ENCODE peak calls at places on chromosomes 6 and 20, in eight cellular contexts. J is HCT116, Q is GM12878, H is Panc1, V is GM23338, P is upper lobe of left lung, C is HepG2, K is K562. Z is an unnamed sample.

GRCh38 chr6:107784669-107785068 is 39.4 kb downstream of the SCML4 start:
- ATAC-seq in P (no peak), V (no peak), J (no peak), K (no peak), C (no peak), H (no peak), Q (no peak), Z (no peak)

GRCh38 chr6:167904791-167905190 is 78.1 kb downstream of the AFDN start:
- ATAC-seq in P (no peak), J (no peak), K (no peak), V (peak), H (no peak), C (peak), Q (no peak), Z (no peak)

GRCh38 chr20:51528263-51529026 is 14.1 kb downstream of the NFATC2 start:
- ATAC-seq in Q (peak), J (no peak), C (no peak), V (no peak), H (no peak), P (no peak), K (peak), Z (no peak)

GRCh38 chr6:10511477-10511876 is 9.7 kb upstream of the GCNT2 start:
- ATAC-seq in Q (no peak), C (peak), H (peak), K (no peak), J (no peak), V (no peak), P (peak), Z (peak)

GRCh38 chr20:8250539-8251200 is 118.6 kb downstream of the PLCB1 start:
- ATAC-seq in H (no peak), P (no peak), J (no peak), V (no peak), C (peak), K (no peak), Q (no peak), Z (no peak)

GRCh38 chr6:110949679-110950285 is 8.7 kb upstream of the GTF3C6 start:
- ATAC-seq in V (no peak), H (no peak), K (no peak), J (peak), C (no peak), P (no peak), Q (no peak), Z (no peak)

GRCh38 chr6:35719407-35719829 is 17.4 kb upstream of the ARMC12 start:
- ATAC-seq in J (no peak), Q (peak), C (no peak), V (peak), P (no peak), H (no peak), K (no peak), Z (no peak)

GRCh38 chr20:61055130-61055529 is 196.9 kb upstream of the CDH4 start:
- ATAC-seq in H (no peak), K (no peak), J (no peak), P (no peak), V (no peak), Q (no peak), C (no peak), Z (no peak)

GRCh38 chr20:43766395-43766794 is 39.6 kb upstream of the GTSF1L start:
- ATAC-seq in J (no peak), K (no peak), Q (no peak), P (no peak), C (peak), H (no peak), V (no peak), Z (peak)

GRCh38 chr6:25556516-25556915 is 95.5 kb upstream of the SCGN start:
- ATAC-seq in Q (peak), J (peak), P (peak), V (peak), C (peak), K (peak), H (peak), Z (no peak)

GRCh38 chr20:63025534-63026331 is 19.0 kb upstream of the BHLHE23 start:
- ATAC-seq in C (peak), H (no peak), J (no peak), K (no peak), Q (peak), V (no peak), P (no peak), Z (no peak)

GRCh38 chr6:33975631-33976424 is 170.1 kb downstream of the GRM4 start:
- ATAC-seq in H (no peak), J (no peak), C (no peak), P (no peak), Q (no peak), V (peak), K (no peak), Z (no peak)

GRCh38 chr6:33976425-33977360 is 169.2 kb downstream of the GRM4 start:
- ATAC-seq in K (no peak), C (no peak), V (peak), Q (no peak), H (peak), J (no peak), P (no peak), Z (no peak)

GRCh38 chr6:33979750-33980149 is 166.1 kb downstream of the GRM4 start:
- ATAC-seq in Q (no peak), K (no peak), C (no peak), V (no peak), H (no peak), J (no peak), P (no peak), Z (no peak)

GRCh38 chr6:33978593-33979150 is 167.2 kb downstream of the GRM4 start:
- ATAC-seq in Q (no peak), C (no peak), K (no peak), P (no peak), H (no peak), V (no peak), J (no peak), Z (no peak)

GRCh38 chr6:33977606-33978438 is 168.1 kb downstream of the GRM4 start:
- ATAC-seq in V (no peak), H (peak), P (no peak), C (no peak), Q (no peak), J (no peak), K (no peak), Z (no peak)
- TF ChIP-seq POLR2AphosphoS5 in V (no peak), H (no peak), P (no peak), C (no peak), Q (no peak), J (no peak), K (no peak), Z (no peak)

GRCh38 chr20:48949304-48950170 is 28.0 kb downstream of the ARFGEF2 start:
- ATAC-seq in H (no peak), C (peak), V (peak), P (no peak), Q (no peak), J (peak), K (peak), Z (no peak)

GRCh38 chr20:48948612-48949011 is 27.1 kb downstream of the ARFGEF2 start:
- ATAC-seq in K (peak), J (no peak), H (no peak), C (peak), P (no peak), Q (no peak), V (peak), Z (no peak)

GRCh38 chr20:48944663-48945297 is 23.3 kb downstream of the ARFGEF2 start:
- ATAC-seq in C (no peak), J (no peak), Q (no peak), V (no peak), H (no peak), P (no peak), K (no peak), Z (no peak)

GRCh38 chr20:48942730-48943129 is 21.2 kb downstream of the ARFGEF2 start:
- ATAC-seq in P (no peak), V (no peak), Q (no peak), C (no peak), J (no peak), K (no peak), H (no peak), Z (no peak)

GRCh38 chr20:48945840-48946514 is 24.5 kb downstream of the ARFGEF2 start:
- ATAC-seq in C (no peak), V (no peak), H (peak), K (no peak), Q (no peak), P (no peak), J (peak), Z (no peak)
- TF ChIP-seq POLR2AphosphoS5 in C (no peak), V (no peak), H (no peak), K (no peak), Q (no peak), P (no peak), J (peak), Z (no peak)

GRCh38 chr20:18908109-18908508 is 94.5 kb downstream of the SCP2D1 start:
- ATAC-seq in P (no peak), K (no peak), Q (no peak), C (no peak), H (no peak), V (no peak), J (no peak), Z (no peak)
- TF ChIP-seq POLR2AphosphoS5 in P (no peak), K (no peak), Q (no peak), C (no peak), H (no peak), V (no peak), J (no peak), Z (no peak)

GRCh38 chr6:31271641-31272357 is at the start of gene HLA-C:
- ATAC-seq in C (peak), H (peak), J (peak), V (peak), K (peak), P (peak), Q (peak), Z (peak)
- TF ChIP-seq POLR2AphosphoS5 in C (peak), H (no peak), J (peak), V (peak), K (no peak), P (peak), Q (peak), Z (no peak)

DNA sequence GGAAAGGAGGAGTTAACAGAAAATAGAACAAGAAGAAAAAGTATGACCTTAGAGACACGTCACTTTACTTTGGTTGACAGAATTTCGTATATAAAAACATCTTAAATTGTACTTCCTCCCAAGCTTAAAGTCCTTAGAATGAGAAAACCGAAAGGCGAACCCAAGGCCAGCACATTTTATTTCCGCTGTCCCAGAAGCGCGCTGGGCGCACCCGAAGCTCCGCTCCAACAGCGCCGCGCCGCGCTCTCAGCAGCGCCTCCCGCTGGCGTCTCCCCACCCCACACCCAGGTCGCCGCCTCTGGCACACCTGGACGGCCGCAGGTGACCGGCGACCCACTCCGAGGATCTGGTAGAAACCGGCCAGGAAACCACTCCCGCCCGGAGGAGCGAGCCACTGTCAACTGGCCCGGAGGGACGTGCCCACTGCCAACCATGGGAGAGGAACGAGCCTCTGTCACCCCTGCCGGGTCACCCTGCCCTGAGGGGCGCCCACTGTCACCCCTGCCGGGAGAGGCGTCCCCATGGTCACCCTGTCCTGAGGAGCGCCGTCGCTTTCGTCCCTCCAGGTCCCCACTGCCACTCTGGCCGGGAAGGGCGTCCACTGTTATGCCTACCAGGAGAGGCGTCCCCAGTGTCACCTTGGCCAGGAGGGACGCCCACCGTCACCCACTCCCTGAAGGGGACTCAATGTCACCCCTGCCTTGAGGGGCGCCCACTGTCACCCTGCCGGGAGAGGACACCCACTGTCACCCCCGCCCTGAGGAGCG is 824 bp downstream of the MPC1 start:
- ATAC-seq in C (peak), K (peak), P (peak), V (peak), Q (peak), H (peak), J (peak), Z (peak)
- TF ChIP-seq POLR2AphosphoS5 in C (peak), K (no peak), P (no peak), V (no peak), Q (no peak), H (no peak), J (no peak), Z (peak)

GRCh38 chr20:32465092-32465900 is 107.2 kb downstream of the ASXL1 start:
- ATAC-seq in C (peak), V (no peak), Q (no peak), J (no peak), P (peak), K (no peak), H (no peak), Z (peak)
- TF ChIP-seq POLR2AphosphoS5 in C (peak), V (no peak), Q (no peak), J (no peak), P (peak), K (no peak), H (no peak), Z (no peak)

GRCh38 chr20:368915-369314 is 11.6 kb upstream of the TRIB3 start:
- ATAC-seq in Q (no peak), P (no peak), C (no peak), H (no peak), J (no peak), K (no peak), V (no peak), Z (no peak)
- TF ChIP-seq POLR2AphosphoS5 in Q (no peak), P (no peak), C (no peak), H (no peak), J (no peak), K (no peak), V (no peak), Z (no peak)

DNA sequence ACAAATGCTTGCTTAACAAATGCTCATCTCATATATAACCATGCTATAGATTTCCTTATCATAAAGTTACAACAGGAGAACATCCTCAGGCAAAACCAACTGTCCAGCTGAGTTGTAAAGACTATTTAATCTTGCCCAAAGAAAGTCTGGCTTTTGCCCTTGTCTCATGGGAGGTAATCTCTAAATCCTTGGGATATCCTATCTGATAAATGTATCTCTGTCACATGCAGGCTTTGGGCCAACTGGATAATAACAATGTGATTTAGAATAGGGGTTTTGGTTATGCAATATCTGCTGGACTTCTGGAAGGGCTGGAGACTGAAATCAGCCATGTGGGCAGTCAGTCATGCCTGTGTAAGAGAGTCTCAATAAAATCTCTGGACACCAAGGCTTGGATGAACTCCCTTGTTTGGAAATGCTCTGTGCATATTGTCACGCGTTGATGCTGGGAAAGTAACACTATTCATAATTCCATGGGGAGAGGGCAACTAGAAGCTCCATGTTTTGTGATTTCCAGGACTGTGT is 56.3 kb upstream of the PRL start:
- ATAC-seq in P (no peak), H (no peak), J (no peak), C (no peak), K (no peak), Q (no peak), V (no peak), Z (no peak)
- TF ChIP-seq POLR2AphosphoS5 in P (no peak), H (no peak), J (no peak), C (no peak), K (no peak), Q (no peak), V (no peak), Z (no peak)

GRCh38 chr6:82741325-82741995 is 324.2 kb downstream of the UBE3D start:
- ATAC-seq in Q (no peak), J (no peak), V (no peak), K (no peak), P (no peak), H (no peak), C (no peak), Z (no peak)
- TF ChIP-seq POLR2AphosphoS5 in Q (no peak), J (no peak), V (no peak), K (no peak), P (no peak), H (no peak), C (no peak), Z (no peak)

GRCh38 chr6:52538921-52539354 is 37.9 kb downstream of the TRAM2 start:
- ATAC-seq in V (no peak), Q (no peak), J (no peak), P (no peak), C (no peak), K (no peak), H (no peak), Z (no peak)
- TF ChIP-seq POLR2AphosphoS5 in V (no peak), Q (no peak), J (no peak), P (no peak), C (no peak), K (no peak), H (no peak), Z (no peak)

Z was measured in gastroesophageal sphincter.